ENCODE peak calls at places on chromosomes 2 and 18, in six cellular contexts. O is PC-9, B is epithelial cell of esophagus, J is fibroblast of the aortic adventitia, W is astrocyte of the spinal cord, G is lung. K is an unnamed sample.

GRCh38 chr2:63743170-63743975 is 98.3 kb upstream of the UGP2 start:
- DNase-seq in J (no peak), G (no peak), W (no peak), B (no peak), O (no peak), K (no peak)

GRCh38 chr2:166375205-166375735 is 474 bp downstream of the SCN9A start:
- DNase-seq in O (no peak), B (peak; percentile 11), G (no peak), W (peak; percentile 30), J (peak; percentile 17), K (peak; percentile 1)

GRCh38 chr2:57906152-57906732 is 140.4 kb upstream of the VRK2 start:
- DNase-seq in B (peak; percentile 63), J (peak; percentile 80), O (no peak), W (peak; percentile 62), G (no peak), K (peak; percentile 44)

GRCh38 chr2:120432293-120432975 is 86.5 kb downstream of the INHBB start:
- DNase-seq in B (no peak), O (no peak), J (no peak), W (no peak), G (no peak), K (no peak)

GRCh38 chr2:108621087-108621559 is 86.9 kb downstream of the LIMS1 start:
- DNase-seq in W (peak; percentile 46), G (peak; percentile 63), J (no peak), O (peak; percentile 61), B (peak; percentile 93), K (no peak)

GRCh38 chr2:96739051-96739632 is 722 bp downstream of the LMAN2L start:
- DNase-seq in O (no peak), J (peak; percentile 13), G (no peak), B (no peak), W (peak; percentile 2), K (no peak)

GRCh38 chr2:60818272-60818671 is 62.2 kb downstream of the PAPOLG start:
- DNase-seq in B (peak; percentile 20), J (no peak), O (no peak), W (no peak), G (no peak), K (no peak)

GRCh38 chr2:150832686-150833085 is 345.2 kb upstream of the RND3 start:
- DNase-seq in J (peak; percentile 58), W (no peak), O (no peak), G (no peak), B (no peak), K (no peak)

GRCh38 chr2:134401081-134401497 is 147.2 kb downstream of the MGAT5 start:
- DNase-seq in J (peak; percentile 79), G (peak; percentile 37), B (no peak), W (no peak), O (no peak), K (no peak)

GRCh38 chr2:11914455-11914854 is 168.0 kb downstream of the LPIN1 start:
- DNase-seq in B (peak; percentile 92), G (no peak), O (no peak), W (peak; percentile 12), J (peak; percentile 28), K (no peak)

GRCh38 chr2:20514596-20515269 is 67.9 kb downstream of the RHOB start:
- DNase-seq in W (peak; percentile 98), G (no peak), O (peak; percentile 77), J (peak; percentile 96), B (peak; percentile 97), K (peak; percentile 89)

GRCh38 chr2:188385857-188386256 is 94.2 kb downstream of the GULP1 start:
- DNase-seq in W (no peak), J (no peak), B (no peak), G (no peak), O (no peak), K (no peak)

GRCh38 chr2:65357959-65358294 is 74.5 kb downstream of the SPRED2 start:
- DNase-seq in G (no peak), W (no peak), O (no peak), J (peak; percentile 41), B (no peak), K (no peak)
- H3K4me3 ChIP-seq in G (no peak overlapping the region), W (no peak overlapping the region), O (no peak overlapping the region), J (no peak overlapping the region), B (no peak overlapping the region), K (no peak overlapping the region)

GRCh38 chr2:163878718-163879117 is 142.9 kb upstream of the FIGN start:
- DNase-seq in J (peak; percentile 37), O (peak; percentile 1), W (peak; percentile 15), B (peak; percentile 67), G (peak; percentile 37), K (no peak)
- TF ChIP-seq CTCF in J (peak; percentile 64), O (peak; percentile 47), W (peak; percentile 62), B (peak; percentile 86), G (no peak), K (peak; percentile 39)

GRCh38 chr2:226838758-226839555 is 3.1 kb downstream of the RHBDD1 start:
- DNase-seq in G (no peak), W (no peak), J (no peak), B (no peak), O (no peak), K (no peak)

GRCh38 chr2:226836548-226836885 is 663 bp downstream of the RHBDD1 start:
- DNase-seq in B (no peak), O (no peak), G (no peak), J (no peak), W (no peak), K (no peak)

GRCh38 chr2:226837334-226837733 is 1.5 kb downstream of the RHBDD1 start:
- DNase-seq in O (no peak), G (no peak), J (no peak), W (no peak), B (no peak), K (no peak)

GRCh38 chr2:226837787-226838603 is 2.1 kb downstream of the RHBDD1 start:
- DNase-seq in J (no peak), G (no peak), O (no peak), B (no peak), W (no peak), K (no peak)

GRCh38 chr2:226839960-226840359 is 4.1 kb downstream of the RHBDD1 start:
- DNase-seq in G (no peak), O (no peak), B (no peak), W (no peak), J (no peak), K (no peak)
- H3K4me3 ChIP-seq in G (no peak overlapping the region), O (no peak overlapping the region), B (no peak overlapping the region), W (no peak overlapping the region), J (no peak overlapping the region), K (no peak overlapping the region)

GRCh38 chr2:229578052-229578846 is 136.1 kb downstream of the DNER start:
- DNase-seq in B (no peak), O (no peak), G (no peak), W (no peak), J (no peak), K (no peak)
- TF ChIP-seq CTCF in B (no peak), O (no peak), G (no peak), W (no peak), J (no peak), K (no peak)

GRCh38 chr2:197232010-197232409 is 78.6 kb downstream of the ANKRD44 start:
- DNase-seq in J (no peak), O (no peak), W (no peak), G (no peak), B (no peak), K (no peak)
- H3K4me3 ChIP-seq in J (no peak overlapping the region), O (no peak overlapping the region), W (no peak overlapping the region), G (no peak overlapping the region), B (no peak overlapping the region), K (no peak overlapping the region)

GRCh38 chr18:46222710-46223360 is 118.7 kb downstream of the HAUS1 start:
- DNase-seq in W (no peak), B (no peak), O (no peak), J (no peak), G (no peak), K (no peak)

GRCh38 chr18:46222093-46222492 is 117.9 kb downstream of the HAUS1 start:
- DNase-seq in J (no peak), O (no peak), W (no peak), B (no peak), G (no peak), K (no peak)

GRCh38 chr18:46220116-46220515 is 115.9 kb downstream of the HAUS1 start:
- DNase-seq in J (peak; percentile 49), W (peak; percentile 59), G (no peak), B (peak; percentile 71), O (no peak), K (no peak)

GRCh38 chr18:46226461-46226860 is 122.3 kb downstream of the HAUS1 start:
- DNase-seq in J (peak; percentile 41), W (no peak), G (no peak), B (no peak), O (no peak), K (no peak)

DNA sequence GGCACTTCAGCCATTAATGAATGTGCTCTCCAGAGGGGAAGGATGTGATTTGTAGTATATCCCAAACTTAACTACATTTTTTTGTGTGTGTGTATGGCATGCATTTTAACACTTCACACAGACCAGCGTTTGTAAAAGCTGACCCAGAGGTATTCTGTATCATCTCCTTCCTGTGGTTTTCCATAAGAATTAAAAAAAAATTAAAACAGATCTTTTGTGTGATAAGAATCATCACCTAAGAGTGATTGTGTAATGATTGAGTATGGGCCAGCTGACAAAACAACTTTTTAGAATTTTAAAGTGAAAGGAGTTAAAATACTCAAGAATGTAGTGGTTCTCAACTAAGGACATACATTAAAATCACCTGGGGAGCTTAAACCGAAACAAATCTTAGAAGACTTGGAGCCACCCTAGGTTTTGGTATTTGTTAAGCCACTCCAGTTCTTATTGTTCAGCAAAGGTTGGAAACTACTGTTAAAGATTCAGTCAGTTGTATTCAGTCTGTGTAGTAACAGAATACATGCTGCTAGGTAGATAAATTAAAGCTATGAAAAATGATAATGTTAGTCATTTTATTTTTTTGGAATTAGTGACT is 120.1 kb downstream of the HAUS1 start:
- DNase-seq in J (peak; percentile 7), O (no peak), B (no peak), W (no peak), G (no peak), K (no peak)
- TF ChIP-seq CTCF in J (no peak), O (no peak), B (no peak), W (no peak), G (no peak), K (no peak)

GRCh38 chr2:55885944-55886281 is 37.7 kb downstream of the EFEMP1 start:
- DNase-seq in B (no peak), O (no peak), J (no peak), G (no peak), W (no peak), K (no peak)
- H3K4me3 ChIP-seq in B (no peak overlapping the region), O (no peak overlapping the region), J (no peak overlapping the region), G (no peak overlapping the region), W (no peak overlapping the region), K (no peak overlapping the region)

K was measured in astrocyte of the cerebellum.